ENCODE peak calls at places on chromosomes 3 and 15, in seven cellular contexts. A, T, G, I, K, R and Q are unnamed samples. For H3K4me1, the result is how much of the 10 kb centered on the place peaks cover.

GRCh38 chr3:101638262-101638745 is 38.6 kb downstream of the ZBTB11 start:
- DNase-seq in A (no peak), T (no peak), G (no peak), I (no peak), K (no peak), R (no peak), Q (no peak)

GRCh38 chr3:110568246-110568645 is 503.4 kb upstream of the NECTIN3 start:
- DNase-seq in A (peak), T (no peak), G (no peak), I (no peak), K (no peak), R (no peak), Q (no peak)

GRCh38 chr3:32855350-32855953 is 37.7 kb downstream of the TRIM71 start:
- DNase-seq in A (no peak), T (no peak), G (no peak), I (no peak), K (no peak), R (no peak), Q (no peak)

GRCh38 chr15:77034620-77035467 is 36.1 kb downstream of the TSPAN3 start:
- DNase-seq in A (no peak), T (peak), G (no peak), I (peak), K (peak), R (no peak), Q (peak)

GRCh38 chr3:54138937-54139547 is 16.7 kb downstream of the CACNA2D3 start:
- DNase-seq in A (no peak), T (no peak), G (no peak), I (no peak), K (no peak), R (no peak), Q (peak)

GRCh38 chr3:12495749-12496452 is 11.6 kb downstream of the TSEN2 start:
- DNase-seq in A (no peak), T (no peak), G (no peak), I (no peak), K (no peak), R (no peak), Q (no peak)

GRCh38 chr3:172836390-172836997 is 86.0 kb downstream of the ECT2 start:
- DNase-seq in A (no peak), T (no peak), G (no peak), I (no peak), K (no peak), R (no peak), Q (no peak)

GRCh38 chr3:16917256-16917935 is 32.6 kb downstream of the PLCL2 start:
- DNase-seq in A (no peak), T (no peak), G (no peak), I (no peak), K (no peak), R (no peak), Q (no peak)

GRCh38 chr15:96345560-96346389 is 15.3 kb downstream of the NR2F2 start:
- DNase-seq in A (no peak), T (peak), G (no peak), I (peak), K (peak), R (no peak), Q (peak)

GRCh38 chr15:79329186-79329611 is 18.3 kb downstream of the TMED3 start:
- DNase-seq in A (no peak), T (no peak), G (no peak), I (no peak), K (no peak), R (no peak), Q (no peak)

GRCh38 chr3:160150525-160150924 is 74.7 kb upstream of the C3orf80 start:
- DNase-seq in A (no peak), T (no peak), G (no peak), I (no peak), K (no peak), R (no peak), Q (no peak)

GRCh38 chr3:43155464-43156121 is 49.7 kb upstream of the POMGNT2 start:
- DNase-seq in A (peak), T (no peak), G (no peak), I (peak), K (peak), R (no peak), Q (peak)

GRCh38 chr3:161031134-161031533 is 74.0 kb downstream of the B3GALNT1 start:
- DNase-seq in A (no peak), T (no peak), G (no peak), I (no peak), K (no peak), R (no peak), Q (no peak)

GRCh38 chr15:74196175-74196574 is 6.4 kb downstream of the STRA6 start:
- DNase-seq in A (no peak), T (no peak), G (no peak), I (peak), K (peak), R (no peak), Q (peak)

GRCh38 chr3:42023380-42023779 is 61.5 kb upstream of the ULK4 start:
- DNase-seq in A (no peak), T (no peak), G (no peak), I (no peak), K (no peak), R (no peak), Q (no peak)

DNA sequence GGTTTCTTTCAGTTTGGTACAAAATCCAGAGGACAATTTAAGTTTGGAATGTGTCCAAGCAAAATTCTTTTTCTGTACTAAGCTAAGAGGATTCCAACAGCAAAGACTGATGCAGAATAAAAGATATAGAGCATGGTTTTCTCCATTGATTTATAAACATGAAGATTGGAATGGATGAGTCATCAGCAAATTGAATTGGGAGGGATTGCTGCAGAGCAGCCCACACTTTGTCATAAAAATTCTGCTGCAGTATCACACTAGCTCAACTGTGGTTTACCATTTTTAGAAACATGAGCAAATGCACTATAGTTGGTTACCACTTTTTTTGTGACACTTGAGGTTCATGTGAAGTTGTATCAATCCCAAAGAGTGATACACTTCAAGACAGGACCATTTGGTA is 16.1 kb upstream of the LARP6 start:
- DNase-seq in A (no peak), T (no peak), G (no peak), I (no peak), K (no peak), R (no peak), Q (no peak)
- H3K4me1 ChIP-seq in A (under half), T (under half), G (under half), I (under half), K (under half), R (under half), Q (under half)

GRCh38 chr3:65857327-65857726 is 181.4 kb downstream of the MAGI1 start:
- DNase-seq in A (no peak), T (no peak), G (no peak), I (no peak), K (no peak), R (no peak), Q (no peak)
- H3K27ac ChIP-seq in A (no peak), T (no peak), G (no peak), I (no peak), K (no peak), R (no peak), Q (no peak)

DNA sequence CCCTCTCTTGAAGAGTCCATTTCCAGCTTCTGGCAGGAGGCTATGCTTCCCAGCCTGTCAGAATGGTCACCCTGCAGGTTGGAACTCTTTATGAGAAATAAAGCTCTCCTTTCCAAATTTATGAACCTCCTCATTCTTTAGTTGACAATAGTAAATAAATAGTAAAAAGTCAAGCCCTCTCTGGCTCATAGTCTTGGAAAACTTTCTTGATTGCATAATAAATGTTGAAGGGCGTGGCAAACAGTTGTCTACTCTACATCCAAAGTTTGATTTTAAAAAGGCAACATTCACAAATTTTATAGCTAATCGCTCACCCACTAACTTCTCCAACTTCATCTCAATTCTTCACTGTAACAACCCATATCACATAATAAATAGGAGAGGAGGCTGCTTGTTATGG is 58.8 kb downstream of the MCF2L2 start:
- DNase-seq in A (no peak), T (no peak), G (no peak), I (no peak), K (no peak), R (no peak), Q (no peak)
- H3K4me1 ChIP-seq in A (under half), T (under half), G (under half), I (under half), K (under half), R (under half), Q (under half)

GRCh38 chr3:175234541-175234940 is 375.4 kb downstream of the NAALADL2 start:
- DNase-seq in A (no peak), T (no peak), G (no peak), I (no peak), K (no peak), R (no peak), Q (no peak)
- H3K27ac ChIP-seq in A (no peak), T (no peak), G (no peak), I (no peak), K (no peak), R (no peak), Q (no peak)

DNA sequence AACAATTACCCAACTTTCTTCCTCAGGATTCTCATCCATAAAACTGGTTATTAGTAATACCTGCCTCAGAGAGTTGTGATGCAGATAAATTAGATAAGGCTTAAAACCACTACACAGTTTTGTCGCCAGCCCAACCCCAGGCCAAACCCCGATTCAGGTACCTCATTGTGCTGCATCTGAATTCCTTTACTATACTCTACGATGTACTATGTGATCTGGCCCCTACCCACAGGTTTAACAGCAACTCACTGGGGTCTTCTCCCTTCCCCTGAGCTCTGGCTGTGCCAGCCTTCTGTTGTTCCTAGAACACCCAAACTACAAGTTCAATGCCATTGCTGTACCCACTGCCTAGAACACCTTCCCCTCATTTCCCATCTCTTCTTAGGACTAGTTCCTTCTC is 64.6 kb downstream of the MYO5A start:
- DNase-seq in A (no peak), T (no peak), G (no peak), I (no peak), K (no peak), R (no peak), Q (no peak)
- H3K4me1 ChIP-seq in A (under half), T (under half), G (under half), I (under half), K (under half), R (under half), Q (under half)

GRCh38 chr15:55703873-55704285 is 39.1 kb downstream of the PRTG start:
- DNase-seq in A (no peak), T (no peak), G (no peak), I (no peak), K (no peak), R (no peak), Q (no peak)
- H3K27ac ChIP-seq in A (no peak), T (no peak), G (no peak), I (no peak), K (no peak), R (no peak), Q (no peak)

DNA sequence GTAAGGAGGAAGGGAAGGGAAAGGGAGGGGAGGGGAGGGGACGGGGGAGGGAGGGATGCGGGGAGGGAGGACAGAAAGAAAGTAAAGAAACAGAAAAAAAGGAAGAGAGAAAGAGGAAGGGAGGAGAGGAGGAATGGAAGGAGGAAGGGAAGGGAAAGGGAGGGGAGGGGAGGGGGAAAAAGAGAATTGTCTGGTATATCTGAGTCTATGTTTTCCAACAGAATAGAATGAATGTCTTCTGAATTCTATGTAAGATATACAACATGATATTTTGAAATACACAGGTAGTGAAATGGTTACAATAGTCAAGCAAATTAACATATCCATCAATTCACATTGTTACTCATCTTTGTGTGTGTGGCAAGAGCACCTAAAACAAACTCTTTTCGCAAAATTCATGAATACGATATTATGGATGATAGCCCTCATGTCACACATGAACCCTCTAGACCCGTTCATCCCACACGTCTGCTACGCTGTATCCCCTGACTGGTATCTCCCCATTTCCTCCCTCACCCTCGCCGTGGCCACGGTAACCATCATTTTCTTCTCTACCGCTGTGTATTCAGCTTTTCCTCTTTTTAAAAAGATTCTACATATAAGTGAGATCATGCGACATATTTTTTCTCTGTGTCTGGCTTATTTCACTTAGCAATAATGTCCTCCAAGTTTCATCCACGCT is 168.9 kb downstream of the XXYLT1 start:
- DNase-seq in A (no peak), T (peak), G (no peak), I (peak), K (no peak), R (no peak), Q (no peak)
- H3K4me1 ChIP-seq in A (under half), T (under half), G (under half), I (under half), K (under half), R (under half), Q (under half)

DNA sequence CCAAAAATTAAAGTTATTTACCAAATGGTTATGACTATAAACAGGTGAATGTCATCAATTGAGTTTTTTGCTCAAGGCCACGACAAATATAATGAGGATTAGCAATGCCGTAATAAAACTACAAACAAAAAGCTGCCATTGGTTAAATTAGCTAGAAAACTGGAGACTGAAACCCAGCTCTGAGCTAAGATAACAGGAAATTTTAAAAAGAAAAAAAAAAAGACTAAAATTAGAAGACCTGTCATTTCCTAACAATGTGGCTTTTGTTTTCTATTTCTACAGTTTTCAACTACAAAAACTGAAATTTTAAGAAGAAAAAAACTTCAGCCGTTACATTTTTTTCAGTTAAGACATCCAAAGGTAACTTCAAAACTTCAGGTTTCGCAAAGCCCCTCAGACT is 9.7 kb downstream of the SLC12A6 start:
- DNase-seq in A (no peak), T (no peak), G (no peak), I (no peak), K (no peak), R (no peak), Q (no peak)
- H3K27ac ChIP-seq in A (no peak), T (no peak), G (no peak), I (no peak), K (no peak), R (peak), Q (no peak)

DNA sequence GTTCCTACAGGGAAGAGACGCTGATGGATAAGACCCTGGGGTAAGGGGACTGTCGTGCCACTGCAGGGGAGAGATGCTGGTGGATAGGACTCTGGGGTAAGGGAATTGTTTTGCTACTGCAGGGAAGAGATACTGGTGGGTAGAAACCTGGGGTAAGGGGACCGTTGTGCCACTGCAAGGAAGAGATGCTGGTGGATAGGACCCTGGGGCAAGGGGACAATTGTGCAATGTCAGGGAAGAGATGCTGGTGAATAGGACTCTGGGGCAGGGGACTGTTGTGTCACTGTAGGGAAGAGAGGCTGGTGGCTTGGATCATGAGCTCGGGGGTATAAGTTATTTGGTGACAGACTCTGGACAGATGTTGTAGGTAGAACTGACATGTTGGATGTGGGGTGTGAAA is 37.6 kb downstream of the WNT7A start:
- DNase-seq in A (no peak), T (no peak), G (no peak), I (no peak), K (no peak), R (no peak), Q (no peak)
- H3K4me1 ChIP-seq in A (half or more), T (under half), G (under half), I (under half), K (under half), R (under half), Q (under half)

GRCh38 chr15:82554857-82555256 is 14.6 kb upstream of the RPS17 start:
- DNase-seq in A (no peak), T (no peak), G (no peak), I (no peak), K (no peak), R (no peak), Q (no peak)
- H3K27ac ChIP-seq in A (no peak), T (no peak), G (no peak), I (no peak), K (no peak), R (no peak), Q (no peak)